ENCODE peak calls at places on chromosomes 6 and 20, in ten cellular contexts. One of them, this sample, is unnamed.

GRCh38 chr20:44594730-44595129 is 12.4 kb downstream of the PKIG start:
- DNase-seq in left kidney: no peak
- DNase-seq in AG08395: peak
- DNase-seq in activated naive CD8-positive, alpha-beta T cell treated with anti-CD3 and anti-CD28 coated beads, Interleukin-2, amount 50 U/mL, for 24 hours: peak
- DNase-seq in ACHN: peak
- DNase-seq in left cardiac atrium: no peak
- DNase-seq in T-helper 2 cell: no peak
- DNase-seq in stimulated activated naive CD8-positive, alpha-beta T cell treated with anti-CD3 and anti-CD28 coated beads, Interleukin-15, Interleukin-2, amounts not matched to agents 100 U/mL and 50 U/mL, for 24 hours: peak
- DNase-seq in lower leg skin: no peak
- DNase-seq in H1: no peak
- DNase-seq in this sample: peak

GRCh38 chr20:41935259-41935791 is 317.1 kb upstream of the CHD6 start:
- DNase-seq in left kidney: no peak
- DNase-seq in AG08395: no peak
- DNase-seq in activated naive CD8-positive, alpha-beta T cell treated with anti-CD3 and anti-CD28 coated beads, Interleukin-2, amount 50 U/mL, for 24 hours: no peak
- DNase-seq in ACHN: no peak
- DNase-seq in left cardiac atrium: no peak
- DNase-seq in T-helper 2 cell: no peak
- DNase-seq in stimulated activated naive CD8-positive, alpha-beta T cell treated with anti-CD3 and anti-CD28 coated beads, Interleukin-15, Interleukin-2, amounts not matched to agents 100 U/mL and 50 U/mL, for 24 hours: no peak
- DNase-seq in lower leg skin: no peak
- DNase-seq in H1: no peak
- DNase-seq in this sample: no peak

GRCh38 chr20:15759546-15760216 is 813.6 kb downstream of the KIF16B start:
- DNase-seq in left kidney: peak
- DNase-seq in AG08395: peak
- DNase-seq in activated naive CD8-positive, alpha-beta T cell treated with anti-CD3 and anti-CD28 coated beads, Interleukin-2, amount 50 U/mL, for 24 hours: no peak
- DNase-seq in ACHN: no peak
- DNase-seq in left cardiac atrium: no peak
- DNase-seq in T-helper 2 cell: no peak
- DNase-seq in stimulated activated naive CD8-positive, alpha-beta T cell treated with anti-CD3 and anti-CD28 coated beads, Interleukin-15, Interleukin-2, amounts not matched to agents 100 U/mL and 50 U/mL, for 24 hours: no peak
- DNase-seq in lower leg skin: no peak
- DNase-seq in H1: no peak
- DNase-seq in this sample: no peak

GRCh38 chr6:95693108-95693507 is 115.8 kb downstream of the MANEA start:
- DNase-seq in left kidney: peak
- DNase-seq in AG08395: no peak
- DNase-seq in activated naive CD8-positive, alpha-beta T cell treated with anti-CD3 and anti-CD28 coated beads, Interleukin-2, amount 50 U/mL, for 24 hours: no peak
- DNase-seq in ACHN: peak
- DNase-seq in left cardiac atrium: no peak
- DNase-seq in T-helper 2 cell: no peak
- DNase-seq in stimulated activated naive CD8-positive, alpha-beta T cell treated with anti-CD3 and anti-CD28 coated beads, Interleukin-15, Interleukin-2, amounts not matched to agents 100 U/mL and 50 U/mL, for 24 hours: no peak
- DNase-seq in lower leg skin: no peak
- DNase-seq in H1: no peak
- DNase-seq in this sample: no peak

GRCh38 chr20:33516882-33517281 is 27.0 kb downstream of the CBFA2T2 start:
- DNase-seq in left kidney: no peak
- DNase-seq in AG08395: no peak
- DNase-seq in activated naive CD8-positive, alpha-beta T cell treated with anti-CD3 and anti-CD28 coated beads, Interleukin-2, amount 50 U/mL, for 24 hours: no peak
- DNase-seq in ACHN: peak
- DNase-seq in left cardiac atrium: no peak
- DNase-seq in T-helper 2 cell: no peak
- DNase-seq in stimulated activated naive CD8-positive, alpha-beta T cell treated with anti-CD3 and anti-CD28 coated beads, Interleukin-15, Interleukin-2, amounts not matched to agents 100 U/mL and 50 U/mL, for 24 hours: no peak
- DNase-seq in lower leg skin: no peak
- DNase-seq in H1: no peak
- DNase-seq in this sample: no peak

GRCh38 chr6:10690651-10691445 is 3.6 kb downstream of the C6orf52 start:
- DNase-seq in left kidney: no peak
- DNase-seq in AG08395: no peak
- DNase-seq in activated naive CD8-positive, alpha-beta T cell treated with anti-CD3 and anti-CD28 coated beads, Interleukin-2, amount 50 U/mL, for 24 hours: no peak
- DNase-seq in ACHN: no peak
- DNase-seq in left cardiac atrium: no peak
- DNase-seq in T-helper 2 cell: no peak
- DNase-seq in stimulated activated naive CD8-positive, alpha-beta T cell treated with anti-CD3 and anti-CD28 coated beads, Interleukin-15, Interleukin-2, amounts not matched to agents 100 U/mL and 50 U/mL, for 24 hours: no peak
- DNase-seq in lower leg skin: no peak
- DNase-seq in H1: no peak
- DNase-seq in this sample: no peak

GRCh38 chr6:75693534-75693933 is 55.5 kb upstream of the MYO6 start:
- DNase-seq in left kidney: no peak
- DNase-seq in AG08395: no peak
- DNase-seq in activated naive CD8-positive, alpha-beta T cell treated with anti-CD3 and anti-CD28 coated beads, Interleukin-2, amount 50 U/mL, for 24 hours: no peak
- DNase-seq in ACHN: no peak
- DNase-seq in left cardiac atrium: no peak
- DNase-seq in T-helper 2 cell: no peak
- DNase-seq in stimulated activated naive CD8-positive, alpha-beta T cell treated with anti-CD3 and anti-CD28 coated beads, Interleukin-15, Interleukin-2, amounts not matched to agents 100 U/mL and 50 U/mL, for 24 hours: no peak
- DNase-seq in lower leg skin: no peak
- DNase-seq in H1: no peak
- DNase-seq in this sample: no peak

GRCh38 chr6:159525445-159526031 is 167.5 kb downstream of the SOD2 start:
- DNase-seq in left kidney: no peak
- DNase-seq in AG08395: no peak
- DNase-seq in activated naive CD8-positive, alpha-beta T cell treated with anti-CD3 and anti-CD28 coated beads, Interleukin-2, amount 50 U/mL, for 24 hours: no peak
- DNase-seq in ACHN: no peak
- DNase-seq in left cardiac atrium: no peak
- DNase-seq in T-helper 2 cell: no peak
- DNase-seq in stimulated activated naive CD8-positive, alpha-beta T cell treated with anti-CD3 and anti-CD28 coated beads, Interleukin-15, Interleukin-2, amounts not matched to agents 100 U/mL and 50 U/mL, for 24 hours: no peak
- DNase-seq in lower leg skin: no peak
- DNase-seq in H1: no peak
- DNase-seq in this sample: no peak

GRCh38 chr20:35329435-35330139 is 37.4 kb upstream of the FAM83C start:
- DNase-seq in left kidney: no peak
- DNase-seq in AG08395: peak
- DNase-seq in activated naive CD8-positive, alpha-beta T cell treated with anti-CD3 and anti-CD28 coated beads, Interleukin-2, amount 50 U/mL, for 24 hours: peak
- DNase-seq in ACHN: peak
- DNase-seq in left cardiac atrium: no peak
- DNase-seq in T-helper 2 cell: peak
- DNase-seq in stimulated activated naive CD8-positive, alpha-beta T cell treated with anti-CD3 and anti-CD28 coated beads, Interleukin-15, Interleukin-2, amounts not matched to agents 100 U/mL and 50 U/mL, for 24 hours: peak
- DNase-seq in lower leg skin: no peak
- DNase-seq in H1: peak
- DNase-seq in this sample: peak

GRCh38 chr20:62064788-62065668 is 653 bp downstream of the TAF4 start:
- DNase-seq in left kidney: peak
- DNase-seq in AG08395: no peak
- DNase-seq in activated naive CD8-positive, alpha-beta T cell treated with anti-CD3 and anti-CD28 coated beads, Interleukin-2, amount 50 U/mL, for 24 hours: peak
- DNase-seq in ACHN: peak
- DNase-seq in left cardiac atrium: no peak
- DNase-seq in T-helper 2 cell: no peak
- DNase-seq in stimulated activated naive CD8-positive, alpha-beta T cell treated with anti-CD3 and anti-CD28 coated beads, Interleukin-15, Interleukin-2, amounts not matched to agents 100 U/mL and 50 U/mL, for 24 hours: peak
- DNase-seq in lower leg skin: no peak
- DNase-seq in H1: no peak
- DNase-seq in this sample: peak

GRCh38 chr6:80210618-80211017 is 104.1 kb downstream of the BCKDHB start:
- DNase-seq in left kidney: peak
- DNase-seq in AG08395: no peak
- DNase-seq in activated naive CD8-positive, alpha-beta T cell treated with anti-CD3 and anti-CD28 coated beads, Interleukin-2, amount 50 U/mL, for 24 hours: no peak
- DNase-seq in ACHN: no peak
- DNase-seq in left cardiac atrium: no peak
- DNase-seq in T-helper 2 cell: no peak
- DNase-seq in stimulated activated naive CD8-positive, alpha-beta T cell treated with anti-CD3 and anti-CD28 coated beads, Interleukin-15, Interleukin-2, amounts not matched to agents 100 U/mL and 50 U/mL, for 24 hours: no peak
- DNase-seq in lower leg skin: no peak
- DNase-seq in H1: no peak
- DNase-seq in this sample: no peak

GRCh38 chr20:14114049-14114448 is 118.7 kb downstream of the MACROD2 start:
- DNase-seq in left kidney: no peak
- DNase-seq in AG08395: no peak
- DNase-seq in activated naive CD8-positive, alpha-beta T cell treated with anti-CD3 and anti-CD28 coated beads, Interleukin-2, amount 50 U/mL, for 24 hours: no peak
- DNase-seq in ACHN: no peak
- DNase-seq in left cardiac atrium: no peak
- DNase-seq in T-helper 2 cell: no peak
- DNase-seq in stimulated activated naive CD8-positive, alpha-beta T cell treated with anti-CD3 and anti-CD28 coated beads, Interleukin-15, Interleukin-2, amounts not matched to agents 100 U/mL and 50 U/mL, for 24 hours: no peak
- DNase-seq in lower leg skin: no peak
- DNase-seq in H1: no peak
- DNase-seq in this sample: no peak

GRCh38 chr20:51562334-51563140 is 20.0 kb upstream of the NFATC2 start:
- DNase-seq in left kidney: peak
- DNase-seq in AG08395: peak
- DNase-seq in activated naive CD8-positive, alpha-beta T cell treated with anti-CD3 and anti-CD28 coated beads, Interleukin-2, amount 50 U/mL, for 24 hours: peak
- DNase-seq in ACHN: peak
- DNase-seq in left cardiac atrium: peak
- DNase-seq in T-helper 2 cell: no peak
- DNase-seq in stimulated activated naive CD8-positive, alpha-beta T cell treated with anti-CD3 and anti-CD28 coated beads, Interleukin-15, Interleukin-2, amounts not matched to agents 100 U/mL and 50 U/mL, for 24 hours: peak
- DNase-seq in lower leg skin: peak
- DNase-seq in H1: peak
- DNase-seq in this sample: peak

GRCh38 chr6:41453232-41453631 is 92.9 kb upstream of the FOXP4 start:
- DNase-seq in left kidney: no peak
- DNase-seq in AG08395: no peak
- DNase-seq in activated naive CD8-positive, alpha-beta T cell treated with anti-CD3 and anti-CD28 coated beads, Interleukin-2, amount 50 U/mL, for 24 hours: no peak
- DNase-seq in ACHN: no peak
- DNase-seq in left cardiac atrium: no peak
- DNase-seq in T-helper 2 cell: no peak
- DNase-seq in stimulated activated naive CD8-positive, alpha-beta T cell treated with anti-CD3 and anti-CD28 coated beads, Interleukin-15, Interleukin-2, amounts not matched to agents 100 U/mL and 50 U/mL, for 24 hours: no peak
- DNase-seq in lower leg skin: no peak
- DNase-seq in H1: no peak
- DNase-seq in this sample: no peak

GRCh38 chr20:53829706-53830521 is 236.3 kb upstream of the ZNF217 start:
- DNase-seq in left kidney: peak
- DNase-seq in AG08395: peak
- DNase-seq in activated naive CD8-positive, alpha-beta T cell treated with anti-CD3 and anti-CD28 coated beads, Interleukin-2, amount 50 U/mL, for 24 hours: no peak
- DNase-seq in ACHN: peak
- DNase-seq in left cardiac atrium: no peak
- DNase-seq in T-helper 2 cell: no peak
- DNase-seq in stimulated activated naive CD8-positive, alpha-beta T cell treated with anti-CD3 and anti-CD28 coated beads, Interleukin-15, Interleukin-2, amounts not matched to agents 100 U/mL and 50 U/mL, for 24 hours: no peak
- DNase-seq in lower leg skin: no peak
- DNase-seq in H1: no peak
- DNase-seq in this sample: peak

GRCh38 chr6:98848539-98849210 is 14.3 kb downstream of the POU3F2 start:
- DNase-seq in left kidney: no peak
- DNase-seq in AG08395: no peak
- DNase-seq in activated naive CD8-positive, alpha-beta T cell treated with anti-CD3 and anti-CD28 coated beads, Interleukin-2, amount 50 U/mL, for 24 hours: no peak
- DNase-seq in ACHN: no peak
- DNase-seq in left cardiac atrium: no peak
- DNase-seq in T-helper 2 cell: no peak
- DNase-seq in stimulated activated naive CD8-positive, alpha-beta T cell treated with anti-CD3 and anti-CD28 coated beads, Interleukin-15, Interleukin-2, amounts not matched to agents 100 U/mL and 50 U/mL, for 24 hours: no peak
- DNase-seq in lower leg skin: no peak
- DNase-seq in H1: no peak
- DNase-seq in this sample: no peak

GRCh38 chr6:113809818-113810217 is 47.3 kb upstream of the MARCKS start:
- DNase-seq in left kidney: no peak
- DNase-seq in AG08395: no peak
- DNase-seq in activated naive CD8-positive, alpha-beta T cell treated with anti-CD3 and anti-CD28 coated beads, Interleukin-2, amount 50 U/mL, for 24 hours: no peak
- DNase-seq in ACHN: no peak
- DNase-seq in left cardiac atrium: no peak
- DNase-seq in T-helper 2 cell: no peak
- DNase-seq in stimulated activated naive CD8-positive, alpha-beta T cell treated with anti-CD3 and anti-CD28 coated beads, Interleukin-15, Interleukin-2, amounts not matched to agents 100 U/mL and 50 U/mL, for 24 hours: no peak
- DNase-seq in lower leg skin: no peak
- DNase-seq in H1: no peak
- DNase-seq in this sample: no peak

GRCh38 chr6:32439708-32440214 is at the start of gene HLA-DRA:
- DNase-seq in left kidney: peak
- DNase-seq in AG08395: peak
- DNase-seq in activated naive CD8-positive, alpha-beta T cell treated with anti-CD3 and anti-CD28 coated beads, Interleukin-2, amount 50 U/mL, for 24 hours: no peak
- DNase-seq in ACHN: peak
- DNase-seq in left cardiac atrium: no peak
- DNase-seq in T-helper 2 cell: no peak
- DNase-seq in stimulated activated naive CD8-positive, alpha-beta T cell treated with anti-CD3 and anti-CD28 coated beads, Interleukin-15, Interleukin-2, amounts not matched to agents 100 U/mL and 50 U/mL, for 24 hours: no peak
- DNase-seq in lower leg skin: no peak
- DNase-seq in H1: peak
- DNase-seq in this sample: peak

GRCh38 chr6:27772261-27773001 is 139.8 kb downstream of the OR2B2 start:
- DNase-seq in left kidney: peak
- DNase-seq in AG08395: peak
- DNase-seq in activated naive CD8-positive, alpha-beta T cell treated with anti-CD3 and anti-CD28 coated beads, Interleukin-2, amount 50 U/mL, for 24 hours: peak
- DNase-seq in ACHN: peak
- DNase-seq in left cardiac atrium: peak
- DNase-seq in T-helper 2 cell: peak
- DNase-seq in stimulated activated naive CD8-positive, alpha-beta T cell treated with anti-CD3 and anti-CD28 coated beads, Interleukin-15, Interleukin-2, amounts not matched to agents 100 U/mL and 50 U/mL, for 24 hours: peak
- DNase-seq in lower leg skin: peak
- DNase-seq in H1: peak
- DNase-seq in this sample: peak

GRCh38 chr20:22312744-22313346 is 271.5 kb downstream of the FOXA2 start:
- DNase-seq in left kidney: peak
- DNase-seq in AG08395: peak
- DNase-seq in activated naive CD8-positive, alpha-beta T cell treated with anti-CD3 and anti-CD28 coated beads, Interleukin-2, amount 50 U/mL, for 24 hours: no peak
- DNase-seq in ACHN: peak
- DNase-seq in left cardiac atrium: peak
- DNase-seq in T-helper 2 cell: no peak
- DNase-seq in stimulated activated naive CD8-positive, alpha-beta T cell treated with anti-CD3 and anti-CD28 coated beads, Interleukin-15, Interleukin-2, amounts not matched to agents 100 U/mL and 50 U/mL, for 24 hours: no peak
- DNase-seq in lower leg skin: no peak
- DNase-seq in H1: peak
- DNase-seq in this sample: peak

GRCh38 chr6:111015656-111016190 is 33.9 kb downstream of the RPF2 start:
- DNase-seq in left kidney: peak
- DNase-seq in AG08395: no peak
- DNase-seq in activated naive CD8-positive, alpha-beta T cell treated with anti-CD3 and anti-CD28 coated beads, Interleukin-2, amount 50 U/mL, for 24 hours: no peak
- DNase-seq in ACHN: no peak
- DNase-seq in left cardiac atrium: no peak
- DNase-seq in T-helper 2 cell: no peak
- DNase-seq in stimulated activated naive CD8-positive, alpha-beta T cell treated with anti-CD3 and anti-CD28 coated beads, Interleukin-15, Interleukin-2, amounts not matched to agents 100 U/mL and 50 U/mL, for 24 hours: no peak
- DNase-seq in lower leg skin: no peak
- DNase-seq in H1: no peak
- DNase-seq in this sample: no peak

GRCh38 chr20:20393207-20393606 is 25.3 kb downstream of the INSM1 start:
- DNase-seq in left kidney: peak
- DNase-seq in AG08395: no peak
- DNase-seq in activated naive CD8-positive, alpha-beta T cell treated with anti-CD3 and anti-CD28 coated beads, Interleukin-2, amount 50 U/mL, for 24 hours: no peak
- DNase-seq in ACHN: no peak
- DNase-seq in left cardiac atrium: no peak
- DNase-seq in T-helper 2 cell: no peak
- DNase-seq in stimulated activated naive CD8-positive, alpha-beta T cell treated with anti-CD3 and anti-CD28 coated beads, Interleukin-15, Interleukin-2, amounts not matched to agents 100 U/mL and 50 U/mL, for 24 hours: no peak
- DNase-seq in lower leg skin: no peak
- DNase-seq in H1: no peak
- DNase-seq in this sample: no peak

GRCh38 chr20:10259166-10259565 is 40.5 kb downstream of the SNAP25 start:
- DNase-seq in left kidney: no peak
- DNase-seq in AG08395: no peak
- DNase-seq in activated naive CD8-positive, alpha-beta T cell treated with anti-CD3 and anti-CD28 coated beads, Interleukin-2, amount 50 U/mL, for 24 hours: no peak
- DNase-seq in ACHN: no peak
- DNase-seq in left cardiac atrium: no peak
- DNase-seq in T-helper 2 cell: no peak
- DNase-seq in stimulated activated naive CD8-positive, alpha-beta T cell treated with anti-CD3 and anti-CD28 coated beads, Interleukin-15, Interleukin-2, amounts not matched to agents 100 U/mL and 50 U/mL, for 24 hours: no peak
- DNase-seq in lower leg skin: no peak
- DNase-seq in H1: no peak
- DNase-seq in this sample: no peak

GRCh38 chr6:33595001-33595846 is 15.1 kb upstream of the BAK1 start:
- DNase-seq in left kidney: no peak
- DNase-seq in AG08395: no peak
- DNase-seq in activated naive CD8-positive, alpha-beta T cell treated with anti-CD3 and anti-CD28 coated beads, Interleukin-2, amount 50 U/mL, for 24 hours: no peak
- DNase-seq in ACHN: peak
- DNase-seq in left cardiac atrium: no peak
- DNase-seq in T-helper 2 cell: no peak
- DNase-seq in stimulated activated naive CD8-positive, alpha-beta T cell treated with anti-CD3 and anti-CD28 coated beads, Interleukin-15, Interleukin-2, amounts not matched to agents 100 U/mL and 50 U/mL, for 24 hours: no peak
- DNase-seq in lower leg skin: no peak
- DNase-seq in H1: no peak
- DNase-seq in this sample: no peak

GRCh38 chr20:9286501-9286900 is 217.6 kb downstream of the PLCB4 start:
- DNase-seq in left kidney: no peak
- DNase-seq in AG08395: no peak
- DNase-seq in activated naive CD8-positive, alpha-beta T cell treated with anti-CD3 and anti-CD28 coated beads, Interleukin-2, amount 50 U/mL, for 24 hours: no peak
- DNase-seq in ACHN: peak
- DNase-seq in left cardiac atrium: no peak
- DNase-seq in T-helper 2 cell: no peak
- DNase-seq in stimulated activated naive CD8-positive, alpha-beta T cell treated with anti-CD3 and anti-CD28 coated beads, Interleukin-15, Interleukin-2, amounts not matched to agents 100 U/mL and 50 U/mL, for 24 hours: no peak
- DNase-seq in lower leg skin: no peak
- DNase-seq in H1: no peak
- DNase-seq in this sample: no peak